ENCODE peak calls at places on chromosome 17, in nine cellular contexts. C, J, V, Y, W, M, I, F and T are unnamed samples.

GRCh38 chr17:64150237-64151015 is 20.5 kb upstream of the ERN1 start:
- DNase-seq in C (no peak), J (peak; percentile 41), V (no peak), Y (peak; percentile 77), W (peak; percentile 66), M (no peak), I (no peak), F (no peak), T (no peak)

GRCh38 chr17:41048441-41048840 is 1.3 kb upstream of the KRTAP2-1 start:
- DNase-seq in C (no peak), J (no peak), V (no peak), Y (no peak), W (no peak), M (no peak), I (no peak), F (no peak), T (no peak)

GRCh38 chr17:27069842-27070508 is 223.9 kb upstream of the WSB1 start:
- DNase-seq in C (no peak), J (no peak), V (no peak), Y (no peak), W (no peak), M (no peak), I (no peak), F (no peak), T (no peak)

GRCh38 chr17:62757518-62757951 is 50.6 kb downstream of the MARCHF10 start:
- DNase-seq in C (no peak), J (no peak), V (no peak), Y (no peak), W (no peak), M (peak; percentile 88), I (no peak), F (peak; percentile 52), T (no peak)

GRCh38 chr17:57577751-57578607 is 167.1 kb downstream of the CCDC182 start:
- DNase-seq in C (no peak), J (no peak), V (no peak), Y (no peak), W (peak; percentile 64), M (peak; percentile 47), I (no peak), F (no peak), T (no peak)

GRCh38 chr17:69717214-69717613 is 302.7 kb downstream of the MAP2K6 start:
- DNase-seq in C (no peak), J (no peak), V (no peak), Y (no peak), W (no peak), M (no peak), I (no peak), F (no peak), T (no peak)

GRCh38 chr17:10197721-10198508 is 491 bp downstream of the GAS7 start:
- DNase-seq in C (no peak), J (no peak), V (no peak), Y (no peak), W (no peak), M (peak; percentile 40), I (no peak), F (no peak), T (no peak)

GRCh38 chr17:32514587-32514986 is 27.8 kb downstream of the CDK5R1 start:
- DNase-seq in C (no peak), J (peak; percentile 49), V (no peak), Y (no peak), W (no peak), M (no peak), I (no peak), F (no peak), T (no peak)

GRCh38 chr17:68854509-68854908 is 100.7 kb downstream of the ABCA8 start:
- DNase-seq in C (no peak), J (no peak), V (no peak), Y (no peak), W (no peak), M (no peak), I (no peak), F (no peak), T (no peak)

GRCh38 chr17:54493691-54494090 is 407.0 kb upstream of the TOM1L1 start:
- DNase-seq in C (no peak), J (no peak), V (no peak), Y (no peak), W (no peak), M (no peak), I (no peak), F (no peak), T (no peak)

GRCh38 chr17:80254396-80255241 is 6.0 kb upstream of the RNF213 start:
- DNase-seq in C (peak; percentile 82), J (peak; percentile 51), V (peak; percentile 80), Y (peak; percentile 58), W (peak; percentile 50), M (peak; percentile 41), I (no peak), F (no peak), T (no peak)
- TF ChIP-seq POLR2AphosphoS5 in C (peak; percentile 59), J (peak; percentile 70), V (peak; percentile 93), Y (peak; percentile 89), W (no peak), M (peak; percentile 84), I (no peak), F (no peak), T (peak; percentile 87)

GRCh38 chr17:28912938-28913333 is 10.1 kb upstream of the DHRS13 start:
- DNase-seq in C (no peak), J (no peak), V (no peak), Y (no peak), W (no peak), M (no peak), I (no peak), F (no peak), T (no peak)

GRCh38 chr17:28917465-28917864 is 14.6 kb upstream of the DHRS13 start:
- DNase-seq in C (no peak), J (no peak), V (no peak), Y (no peak), W (no peak), M (no peak), I (no peak), F (no peak), T (no peak)

GRCh38 chr17:28917029-28917428 is 14.2 kb upstream of the DHRS13 start:
- DNase-seq in C (no peak), J (no peak), V (no peak), Y (no peak), W (no peak), M (no peak), I (no peak), F (no peak), T (no peak)

GRCh38 chr17:28918295-28918694 is 15.4 kb upstream of the DHRS13 start:
- DNase-seq in C (no peak), J (no peak), V (no peak), Y (no peak), W (no peak), M (no peak), I (no peak), F (no peak), T (no peak)

GRCh38 chr17:28916302-28916934 is 13.5 kb upstream of the DHRS13 start:
- DNase-seq in C (peak; percentile 13), J (no peak), V (no peak), Y (peak; percentile 60), W (peak; percentile 37), M (peak; percentile 49), I (no peak), F (no peak), T (no peak)
- TF ChIP-seq POLR2AphosphoS5 in C (no peak), J (no peak), V (no peak), Y (no peak), W (no peak), M (no peak), I (no peak), F (no peak), T (no peak)

DNA sequence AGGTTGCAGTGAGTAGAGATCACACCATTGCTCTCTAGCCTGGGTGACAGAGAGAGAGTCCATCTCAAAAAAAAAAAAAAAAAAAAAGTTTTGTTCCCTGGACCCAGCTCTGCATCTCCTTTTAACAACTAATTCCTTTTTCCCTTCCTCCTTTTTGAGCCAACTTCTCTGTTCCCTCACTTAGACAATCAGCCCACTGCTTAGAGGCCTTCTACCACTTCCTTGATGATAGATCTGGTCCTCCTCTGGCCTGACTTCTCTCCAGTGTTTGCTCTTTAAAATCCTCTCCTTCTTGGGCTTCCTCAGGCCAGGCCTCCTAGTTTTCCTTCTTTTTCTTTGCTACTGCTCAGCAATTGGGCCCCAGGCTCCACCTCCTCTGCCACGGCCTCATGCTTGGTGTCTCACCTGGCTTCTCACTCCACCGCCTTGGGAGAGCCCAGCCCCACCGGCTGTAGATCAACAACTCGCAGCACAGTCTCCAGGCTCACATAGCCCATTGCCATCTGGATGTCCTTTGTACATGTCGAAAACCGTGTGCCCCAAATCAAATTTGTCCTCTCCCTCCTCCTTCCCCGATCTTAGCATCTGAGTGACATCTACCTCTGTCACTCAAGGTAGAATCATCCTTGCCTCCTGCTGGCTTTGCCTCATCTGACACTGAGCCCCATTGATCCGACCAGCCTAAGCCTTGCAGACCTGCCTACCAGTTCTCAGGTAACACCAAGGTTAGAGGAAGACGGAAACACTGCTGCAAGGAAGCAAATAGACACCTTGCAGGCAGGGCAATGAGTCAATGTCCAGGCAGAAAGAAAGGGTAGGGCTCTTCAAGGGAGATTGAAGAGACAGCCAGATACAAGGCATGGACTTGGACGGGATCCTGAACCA is 17.4 kb downstream of the ARHGAP27 start:
- DNase-seq in C (no peak), J (no peak), V (no peak), Y (no peak), W (peak; percentile 48), M (no peak), I (no peak), F (no peak), T (no peak)
- TF ChIP-seq POLR2AphosphoS5 in C (no peak), J (no peak), V (no peak), Y (peak; percentile 20), W (no peak), M (no peak), I (no peak), F (no peak), T (no peak)

GRCh38 chr17:19502517-19502916 is 31.1 kb upstream of the SLC47A1 start:
- DNase-seq in C (no peak), J (no peak), V (no peak), Y (no peak), W (peak; percentile 38), M (no peak), I (no peak), F (no peak), T (no peak)

GRCh38 chr17:19508327-19508867 is 25.3 kb upstream of the SLC47A1 start:
- DNase-seq in C (no peak), J (no peak), V (no peak), Y (no peak), W (no peak), M (peak; percentile 75), I (peak; percentile 64), F (no peak), T (no peak)

GRCh38 chr17:19510903-19511302 is 22.8 kb upstream of the SLC47A1 start:
- DNase-seq in C (no peak), J (no peak), V (no peak), Y (no peak), W (no peak), M (no peak), I (no peak), F (no peak), T (no peak)

DNA sequence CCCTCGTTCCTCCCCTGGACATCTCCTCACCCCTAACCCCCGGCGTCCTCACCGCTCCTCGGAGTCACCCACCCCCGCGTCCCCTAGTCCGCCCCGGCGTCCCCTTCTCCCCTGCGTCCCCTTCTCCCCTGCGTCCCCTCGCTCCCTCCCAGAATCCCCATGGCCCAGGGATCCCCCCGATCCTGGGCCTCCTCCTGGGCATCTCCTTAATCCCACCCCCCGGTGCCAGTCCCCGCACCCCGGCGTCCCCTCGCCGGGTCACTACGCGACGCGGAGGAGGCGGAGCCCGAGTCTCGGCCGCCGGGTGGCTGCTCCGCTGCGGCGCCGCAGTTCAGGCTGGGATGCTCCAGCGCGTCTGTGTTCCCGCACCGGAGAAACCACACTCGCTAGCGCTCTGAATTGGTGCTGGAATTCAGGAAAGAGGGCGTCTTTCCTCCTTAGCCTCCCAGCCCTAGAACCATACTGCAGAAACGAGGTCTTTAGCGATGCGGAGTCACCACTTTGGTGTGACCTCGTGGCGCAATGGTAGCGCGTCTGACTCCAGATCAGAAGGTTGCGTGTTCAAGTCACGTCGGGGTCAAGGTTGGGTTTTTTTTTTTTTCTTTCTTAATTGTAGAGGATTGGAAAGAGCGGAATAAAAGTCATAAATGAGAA is 25.9 kb upstream of the SLC47A1 start:
- DNase-seq in C (peak; percentile 69), J (peak; percentile 95), V (peak; percentile 82), Y (peak; percentile 91), W (peak; percentile 40), M (peak; percentile 96), I (peak; percentile 98), F (peak; percentile 89), T (peak; percentile 96)
- TF ChIP-seq POLR2AphosphoS5 in C (no peak), J (peak; percentile 97), V (peak; percentile 33), Y (peak; percentile 69), W (no peak), M (peak; percentile 20), I (no peak), F (peak; percentile 96), T (peak; percentile 89)